ENCODE peak calls at places on chromosomes 13 and 19, in ten cellular contexts. T, Z, H, C, G, O, Q, N, R and P are unnamed samples.

GRCh38 chr19:9720541-9720940 is 45.6 kb upstream of the ZNF562 start:
- DNase-seq in Z (no peak), R (no peak), N (no peak), Q (no peak), H (no peak), C (no peak), T (no peak), G (no peak), O (no peak), P (no peak)

GRCh38 chr13:71320452-71320851 is 546.6 kb downstream of the DACH1 start:
- DNase-seq in G (no peak), H (no peak), N (no peak), O (no peak), Z (peak; percentile 41), T (peak; percentile 49), C (peak; percentile 7), R (no peak), Q (no peak), P (no peak)

GRCh38 chr13:99556867-99557443 is 55.7 kb downstream of the TM9SF2 start:
- DNase-seq in O (no peak), H (no peak), Z (no peak), R (no peak), G (no peak), N (no peak), T (no peak), C (no peak), Q (no peak), P (no peak)

GRCh38 chr13:74036373-74036772 is 97.8 kb downstream of the KLF12 start:
- DNase-seq in C (peak; percentile 87), O (peak; percentile 86), T (no peak), H (no peak), G (no peak), Z (no peak), N (no peak), Q (no peak), R (no peak), P (no peak)

GRCh38 chr19:4454952-4455738 is 2.4 kb downstream of the UBXN6 start:
- DNase-seq in H (no peak), O (no peak), Z (peak; percentile 62), G (no peak), T (peak; percentile 71), C (peak; percentile 60), Q (no peak), N (no peak), R (no peak), P (no peak)

GRCh38 chr13:26897706-26898550 is 137.3 kb upstream of the GPR12 start:
- DNase-seq in C (no peak), O (no peak), Z (no peak), G (no peak), H (peak; percentile 16), R (no peak), Q (no peak), N (no peak), T (no peak), P (no peak)

GRCh38 chr19:5686647-5687359 is 3.3 kb upstream of the RPL36 start:
- DNase-seq in G (peak; percentile 92), Z (peak; percentile 83), C (peak; percentile 90), T (peak; percentile 92), R (peak; percentile 87), H (peak; percentile 100), Q (peak; percentile 96), N (peak; percentile 90), O (peak; percentile 94), P (peak; percentile 89)

GRCh38 chr13:99012539-99012938 is 34.7 kb upstream of the DOCK9 start:
- DNase-seq in O (no peak), R (no peak), T (no peak), G (no peak), H (no peak), Z (no peak), C (no peak), N (no peak), Q (no peak), P (no peak)

GRCh38 chr13:65631078-65631477 is 1599.1 kb downstream of the PCDH9 start:
- DNase-seq in R (no peak), Q (no peak), N (no peak), G (no peak), T (peak; percentile 18), C (no peak), Z (peak; percentile 4), H (no peak), O (no peak), P (no peak)

GRCh38 chr19:4990306-4990705 is 21.4 kb downstream of the KDM4B start:
- DNase-seq in Z (no peak), G (no peak), O (no peak), Q (no peak), H (no peak), C (no peak), N (no peak), R (no peak), T (no peak), P (no peak)

GRCh38 chr19:1636325-1637236 is 15.8 kb downstream of the TCF3 start:
- DNase-seq in C (no peak), N (no peak), Q (no peak), O (no peak), R (no peak), H (no peak), G (no peak), T (no peak), Z (no peak), P (no peak)

GRCh38 chr19:42596391-42597071 is 1.8 kb upstream of the CEACAM8 start:
- DNase-seq in N (no peak), C (no peak), H (peak; percentile 69), O (no peak), T (peak; percentile 7), Z (no peak), G (peak; percentile 12), R (peak; percentile 22), Q (no peak), P (no peak)

GRCh38 chr19:42606660-42607351 is 12.1 kb upstream of the CEACAM8 start:
- DNase-seq in N (peak; percentile 37), Q (no peak), T (peak; percentile 5), G (peak; percentile 17), C (peak; percentile 61), R (no peak), Z (peak; percentile 27), H (peak; percentile 25), O (peak; percentile 86), P (peak; percentile 85)

DNA sequence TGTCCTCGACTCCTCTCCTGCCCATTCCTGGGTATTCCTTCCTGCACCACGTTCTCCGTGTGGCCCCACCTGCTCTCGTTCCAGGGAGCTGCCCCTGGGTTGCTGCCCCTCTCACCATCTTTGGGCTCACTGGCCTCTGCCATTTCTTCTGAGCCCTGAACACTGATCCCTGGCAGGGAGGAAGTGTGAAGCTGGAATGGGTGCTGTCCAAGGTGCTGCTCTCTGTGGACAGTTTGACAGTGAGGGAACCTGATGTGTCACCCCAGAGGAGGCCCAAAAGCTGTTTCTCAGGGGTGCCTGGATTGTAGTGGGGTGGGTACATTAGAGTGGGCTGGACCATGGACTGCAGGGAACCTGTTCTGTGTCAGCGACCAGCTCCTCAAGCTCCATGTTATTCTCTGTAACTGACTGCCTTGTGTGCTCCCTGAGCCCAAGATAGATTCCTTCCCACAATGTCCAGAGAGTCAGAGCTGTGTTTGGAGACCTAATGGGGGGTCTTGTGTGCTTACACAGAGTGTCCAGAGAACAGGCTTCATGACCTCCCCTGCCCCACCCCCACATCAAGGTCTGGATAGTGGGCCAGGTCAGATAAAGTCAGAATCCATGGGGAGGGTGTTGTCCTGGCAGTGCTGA is 7.2 kb upstream of the CEACAM8 start:
- DNase-seq in C (peak; percentile 25), Q (no peak), R (no peak), T (peak; percentile 4), H (no peak), N (no peak), Z (peak; percentile 24), O (no peak), G (no peak), P (peak; percentile 40)
- H3K4me3 ChIP-seq in C (no peak overlapping the region), Q (no peak overlapping the region), R (no peak overlapping the region), T (no peak overlapping the region), H (no peak overlapping the region), N (no peak overlapping the region), Z (no peak overlapping the region), O (no peak overlapping the region), G (no peak overlapping the region), P (no peak overlapping the region)

DNA sequence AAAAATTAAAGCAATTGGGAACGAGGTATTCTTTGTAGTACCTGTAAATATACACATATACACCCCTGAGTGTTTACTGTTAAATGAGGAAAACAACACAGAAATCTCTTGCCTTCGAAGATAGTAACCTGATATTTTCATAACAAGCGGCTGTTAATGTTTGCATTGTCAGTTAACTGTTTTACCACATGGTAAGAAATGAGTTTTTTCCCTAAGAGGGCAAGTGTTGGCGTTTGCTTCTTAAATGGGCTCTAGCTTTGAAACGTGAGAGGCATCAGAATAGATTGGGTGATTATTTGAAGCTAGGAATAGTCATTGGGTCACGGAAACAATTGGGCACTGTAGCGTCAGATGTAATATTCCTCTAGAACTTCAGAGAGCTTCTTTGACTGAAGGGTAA is 22.0 kb upstream of the UPF3A start:
- DNase-seq in C (no peak), R (no peak), Q (no peak), H (no peak), O (no peak), N (no peak), Z (no peak), G (no peak), T (no peak), P (no peak)
- H3K36me3 ChIP-seq in C (peaks cover 35% of the 10 kb centered on the region), R (peaks cover 58% of the 10 kb centered on the region), Q (peaks cover 43% of the 10 kb centered on the region), H (peaks cover 61% of the 10 kb centered on the region), O (peaks cover 9% of the 10 kb centered on the region), N (peaks cover 71% of the 10 kb centered on the region), Z (peaks cover 46% of the 10 kb centered on the region), G (peaks cover 60% of the 10 kb centered on the region), T (peaks cover 18% of the 10 kb centered on the region), P (peaks cover 85% of the 10 kb centered on the region)

GRCh38 chr19:54317965-54318240 is 4.9 kb upstream of the LILRA5 start:
- DNase-seq in Q (no peak), T (no peak), O (no peak), C (no peak), R (no peak), N (no peak), H (no peak), G (no peak), Z (no peak), P (no peak)
- H3K4me3 ChIP-seq in Q (no peak overlapping the region), T (no peak overlapping the region), O (no peak overlapping the region), C (no peak overlapping the region), R (no peak overlapping the region), N (no peak overlapping the region), H (no peak overlapping the region), G (no peak overlapping the region), Z (no peak overlapping the region), P (no peak overlapping the region)

GRCh38 chr19:17129377-17129776 is 53.8 kb downstream of the MYO9B start:
- DNase-seq in Q (no peak), O (no peak), N (no peak), G (no peak), H (no peak), Z (no peak), T (no peak), R (no peak), C (no peak), P (no peak)

GRCh38 chr19:17127671-17128070 is 52.1 kb downstream of the MYO9B start:
- DNase-seq in T (no peak), C (no peak), Q (no peak), R (no peak), O (no peak), Z (no peak), H (no peak), G (no peak), N (no peak), P (no peak)

GRCh38 chr19:17128403-17128802 is 52.8 kb downstream of the MYO9B start:
- DNase-seq in Z (no peak), Q (no peak), N (no peak), G (no peak), R (no peak), C (no peak), T (no peak), H (no peak), O (no peak), P (no peak)

GRCh38 chr19:17125728-17126677 is 50.4 kb downstream of the MYO9B start:
- DNase-seq in R (peak; percentile 89), Q (no peak), O (peak; percentile 37), G (peak; percentile 61), N (no peak), T (peak; percentile 46), C (no peak), Z (peak; percentile 25), H (peak; percentile 79), P (no peak)

GRCh38 chr19:17128820-17129219 is 53.2 kb downstream of the MYO9B start:
- DNase-seq in N (no peak), C (no peak), G (no peak), T (no peak), O (no peak), Z (no peak), H (no peak), R (no peak), Q (no peak), P (no peak)
- H3K36me3 ChIP-seq in N (peaks cover 3% of the 10 kb centered on the region), C (no peaks in the 10 kb centered on the region), G (no peaks in the 10 kb centered on the region), T (peaks cover 1% of the 10 kb centered on the region), O (no peaks in the 10 kb centered on the region), Z (peaks cover 16% of the 10 kb centered on the region), H (no peaks in the 10 kb centered on the region), R (no peaks in the 10 kb centered on the region), Q (no peaks in the 10 kb centered on the region), P (peaks cover 7% of the 10 kb centered on the region)